ENCODE peak calls at places on chromosomes 4 and X, in seven cellular contexts. One of them, this sample, is unnamed.

GRCh38 chr4:10239982-10240654 is 123.5 kb upstream of the WDR1 start:
- DNase-seq in tibial nerve: no peak
- DNase-seq in left lung: no peak
- DNase-seq in HCT116: no peak
- DNase-seq in heart right ventricle: no peak
- DNase-seq in cardiac muscle cell: no peak
- DNase-seq in heart left ventricle: no peak
- DNase-seq in this sample: no peak

GRCh38 chrX:16114640-16115039 is 8.7 kb upstream of the GRPR start:
- DNase-seq in tibial nerve: no peak
- DNase-seq in left lung: no peak
- DNase-seq in HCT116: no peak
- DNase-seq in heart right ventricle: no peak
- DNase-seq in cardiac muscle cell: no peak
- DNase-seq in heart left ventricle: no peak
- DNase-seq in this sample: no peak

GRCh38 chr4:174189392-174190029 is 94.0 kb downstream of the FBXO8 start:
- DNase-seq in tibial nerve: no peak
- DNase-seq in left lung: no peak
- DNase-seq in HCT116: no peak
- DNase-seq in heart right ventricle: no peak
- DNase-seq in cardiac muscle cell: no peak
- DNase-seq in heart left ventricle: no peak
- DNase-seq in this sample: no peak

GRCh38 chr4:127997534-127998388 is 32.6 kb downstream of the ABHD18 start:
- DNase-seq in tibial nerve: no peak
- DNase-seq in left lung: no peak
- DNase-seq in HCT116: no peak
- DNase-seq in heart right ventricle: no peak
- DNase-seq in cardiac muscle cell: peak
- DNase-seq in heart left ventricle: no peak
- DNase-seq in this sample: no peak

GRCh38 chrX:20515841-20516461 is 249.2 kb upstream of the RPS6KA3 start:
- DNase-seq in tibial nerve: no peak
- DNase-seq in left lung: no peak
- DNase-seq in HCT116: peak
- DNase-seq in heart right ventricle: no peak
- DNase-seq in cardiac muscle cell: peak
- DNase-seq in heart left ventricle: no peak
- DNase-seq in this sample: no peak

GRCh38 chrX:138865093-138865649 is 153.7 kb upstream of the FGF13 start:
- DNase-seq in tibial nerve: no peak
- DNase-seq in left lung: no peak
- DNase-seq in HCT116: no peak
- DNase-seq in heart right ventricle: no peak
- DNase-seq in cardiac muscle cell: no peak
- DNase-seq in heart left ventricle: no peak
- DNase-seq in this sample: no peak

GRCh38 chr4:8542776-8543525 is 37.2 kb upstream of the GPR78 start:
- DNase-seq in tibial nerve: no peak
- DNase-seq in left lung: peak
- DNase-seq in HCT116: no peak
- DNase-seq in heart right ventricle: no peak
- DNase-seq in cardiac muscle cell: no peak
- DNase-seq in heart left ventricle: no peak
- DNase-seq in this sample: peak

GRCh38 chr4:103887191-103887590 is 167.4 kb upstream of the TACR3 start:
- DNase-seq in tibial nerve: no peak
- DNase-seq in left lung: no peak
- DNase-seq in HCT116: no peak
- DNase-seq in heart right ventricle: no peak
- DNase-seq in cardiac muscle cell: no peak
- DNase-seq in heart left ventricle: no peak
- DNase-seq in this sample: no peak

GRCh38 chrX:130916636-130917422 is 13.8 kb upstream of the ENOX2 start:
- DNase-seq in tibial nerve: no peak
- DNase-seq in left lung: peak
- DNase-seq in HCT116: peak
- DNase-seq in heart right ventricle: peak
- DNase-seq in cardiac muscle cell: peak
- DNase-seq in heart left ventricle: peak
- DNase-seq in this sample: no peak

GRCh38 chr4:151415978-151416377 is 7.0 kb downstream of the FHIP1A start:
- DNase-seq in tibial nerve: no peak
- DNase-seq in left lung: no peak
- DNase-seq in HCT116: no peak
- DNase-seq in heart right ventricle: no peak
- DNase-seq in cardiac muscle cell: no peak
- DNase-seq in heart left ventricle: no peak
- DNase-seq in this sample: no peak

GRCh38 chr4:14151099-14151498 is 523.6 kb upstream of the BOD1L1 start:
- DNase-seq in tibial nerve: no peak
- DNase-seq in left lung: no peak
- DNase-seq in HCT116: no peak
- DNase-seq in heart right ventricle: no peak
- DNase-seq in cardiac muscle cell: no peak
- DNase-seq in heart left ventricle: no peak
- DNase-seq in this sample: no peak

GRCh38 chr4:7861440-7861881 is 78.2 kb downstream of the AFAP1 start:
- DNase-seq in tibial nerve: no peak
- DNase-seq in left lung: no peak
- DNase-seq in HCT116: no peak
- DNase-seq in heart right ventricle: no peak
- DNase-seq in cardiac muscle cell: no peak
- DNase-seq in heart left ventricle: no peak
- DNase-seq in this sample: peak

GRCh38 chrX:39813631-39814246 is 284.0 kb downstream of the BCOR start:
- DNase-seq in tibial nerve: peak
- DNase-seq in left lung: no peak
- DNase-seq in HCT116: no peak
- DNase-seq in heart right ventricle: peak
- DNase-seq in cardiac muscle cell: no peak
- DNase-seq in heart left ventricle: peak
- DNase-seq in this sample: peak

GRCh38 chr4:82515705-82516104 is 46.1 kb downstream of the TMEM150C start:
- DNase-seq in tibial nerve: peak
- DNase-seq in left lung: no peak
- DNase-seq in HCT116: no peak
- DNase-seq in heart right ventricle: peak
- DNase-seq in cardiac muscle cell: peak
- DNase-seq in heart left ventricle: peak
- DNase-seq in this sample: no peak

GRCh38 chrX:37060999-37061398 is 52.8 kb downstream of the FAM47C start:
- DNase-seq in tibial nerve: no peak
- DNase-seq in left lung: no peak
- DNase-seq in HCT116: peak
- DNase-seq in heart right ventricle: no peak
- DNase-seq in cardiac muscle cell: peak
- DNase-seq in heart left ventricle: no peak
- DNase-seq in this sample: no peak

GRCh38 chrX:49183701-49184281 is 2.4 kb downstream of the PRICKLE3 start:
- DNase-seq in tibial nerve: no peak
- DNase-seq in left lung: no peak
- DNase-seq in HCT116: no peak
- DNase-seq in heart right ventricle: no peak
- DNase-seq in cardiac muscle cell: no peak
- DNase-seq in heart left ventricle: no peak
- DNase-seq in this sample: peak
- H3K4me3 ChIP-seq in tibial nerve: no peak
- H3K4me3 ChIP-seq in left lung: peak
- H3K4me3 ChIP-seq in HCT116: peak
- H3K4me3 ChIP-seq in heart right ventricle: peak
- H3K4me3 ChIP-seq in cardiac muscle cell: no peak
- H3K4me3 ChIP-seq in heart left ventricle: no peak
- H3K4me3 ChIP-seq in this sample: peak

GRCh38 chrX:111568356-111568755 is 56.9 kb downstream of the SERTM2 start:
- DNase-seq in tibial nerve: no peak
- DNase-seq in left lung: no peak
- DNase-seq in HCT116: peak
- DNase-seq in heart right ventricle: no peak
- DNase-seq in cardiac muscle cell: peak
- DNase-seq in heart left ventricle: no peak
- DNase-seq in this sample: no peak
- TF ChIP-seq CTCF in tibial nerve: no peak
- TF ChIP-seq CTCF in left lung: no peak
- TF ChIP-seq CTCF in HCT116: peak
- TF ChIP-seq CTCF in heart right ventricle: peak
- TF ChIP-seq CTCF in cardiac muscle cell: peak
- TF ChIP-seq CTCF in heart left ventricle: no peak
- TF ChIP-seq CTCF in this sample: no peak

GRCh38 chrX:1657367-1658082 is 42.7 kb downstream of the ASMT start:
- DNase-seq in tibial nerve: no peak
- DNase-seq in left lung: no peak
- DNase-seq in HCT116: no peak
- DNase-seq in heart right ventricle: no peak
- DNase-seq in cardiac muscle cell: peak
- DNase-seq in heart left ventricle: peak
- DNase-seq in this sample: no peak
- H3K4me3 ChIP-seq in tibial nerve: no peak
- H3K4me3 ChIP-seq in left lung: peak
- H3K4me3 ChIP-seq in HCT116: no peak
- H3K4me3 ChIP-seq in heart right ventricle: no peak
- H3K4me3 ChIP-seq in cardiac muscle cell: no peak
- H3K4me3 ChIP-seq in heart left ventricle: no peak
- H3K4me3 ChIP-seq in this sample: no peak

GRCh38 chr4:186726440-186727148 is 2.9 kb upstream of the FAT1 start:
- DNase-seq in tibial nerve: peak
- DNase-seq in left lung: peak
- DNase-seq in HCT116: peak
- DNase-seq in heart right ventricle: peak
- DNase-seq in cardiac muscle cell: peak
- DNase-seq in heart left ventricle: peak
- DNase-seq in this sample: peak
- TF ChIP-seq CTCF in tibial nerve: no peak
- TF ChIP-seq CTCF in left lung: no peak
- TF ChIP-seq CTCF in HCT116: no peak
- TF ChIP-seq CTCF in heart right ventricle: no peak
- TF ChIP-seq CTCF in cardiac muscle cell: no peak
- TF ChIP-seq CTCF in heart left ventricle: peak
- TF ChIP-seq CTCF in this sample: no peak

GRCh38 chr4:168920438-168921081 is 89.5 kb downstream of the CBR4 start:
- DNase-seq in tibial nerve: no peak
- DNase-seq in left lung: no peak
- DNase-seq in HCT116: no peak
- DNase-seq in heart right ventricle: no peak
- DNase-seq in cardiac muscle cell: no peak
- DNase-seq in heart left ventricle: no peak
- DNase-seq in this sample: no peak
- H3K4me3 ChIP-seq in tibial nerve: no peak
- H3K4me3 ChIP-seq in left lung: no peak
- H3K4me3 ChIP-seq in HCT116: no peak
- H3K4me3 ChIP-seq in heart right ventricle: no peak
- H3K4me3 ChIP-seq in cardiac muscle cell: no peak
- H3K4me3 ChIP-seq in heart left ventricle: no peak
- H3K4me3 ChIP-seq in this sample: no peak